ENCODE peak calls at places on chromosome 5, in seven cellular contexts. Y, A, L, F, O, U and W are unnamed samples.

GRCh38 chr5:68845121-68845520 is 248.7 kb upstream of the SLC30A5 start:
- DNase-seq in U (peak), L (no peak), A (peak), F (no peak), O (no peak), Y (no peak), W (no peak)

GRCh38 chr5:149371296-149371962 is 7.7 kb downstream of the IL17B start:
- DNase-seq in Y (peak), O (peak), F (peak), L (peak), U (no peak), A (peak), W (peak)

GRCh38 chr5:107766439-107766838 is 95.7 kb upstream of the EFNA5 start:
- DNase-seq in L (no peak), U (no peak), Y (no peak), O (no peak), F (no peak), A (no peak), W (no peak)

GRCh38 chr5:79511945-79512493 is 1.9 kb downstream of the HOMER1 start:
- DNase-seq in F (peak), Y (no peak), O (no peak), U (no peak), A (no peak), L (no peak), W (no peak)

GRCh38 chr5:60649288-60649917 is 50.6 kb downstream of the DEPDC1B start:
- DNase-seq in U (peak), O (no peak), Y (no peak), L (peak), F (peak), A (peak), W (peak)

GRCh38 chr5:6251579-6252102 is 126.7 kb downstream of the MED10 start:
- DNase-seq in Y (no peak), A (no peak), L (no peak), O (no peak), U (no peak), F (no peak), W (no peak)

GRCh38 chr5:139190125-139190524 is 8.0 kb downstream of the SIL1 start:
- DNase-seq in O (no peak), U (peak), A (no peak), Y (no peak), F (peak), L (no peak), W (no peak)

GRCh38 chr5:170783498-170784247 is at the start of gene GABRP:
- DNase-seq in L (no peak), O (no peak), Y (no peak), U (no peak), F (no peak), A (no peak), W (no peak)

GRCh38 chr5:140801494-140801841 is 611 bp downstream of the PCDHA3 start:
- DNase-seq in U (no peak), F (no peak), O (no peak), Y (no peak), L (peak), A (no peak), W (no peak)

GRCh38 chr5:149775785-149776184 is 45.7 kb downstream of the PPARGC1B start:
- DNase-seq in U (no peak), A (peak), L (no peak), F (no peak), O (no peak), Y (no peak), W (peak)

GRCh38 chr5:14497276-14497675 is 84.3 kb upstream of the OTULINL start:
- DNase-seq in A (no peak), F (no peak), Y (no peak), O (no peak), U (no peak), L (no peak), W (no peak)

GRCh38 chr5:153780876-153781275 is 257.8 kb downstream of the FAM114A2 start:
- DNase-seq in U (no peak), F (no peak), A (no peak), L (no peak), O (no peak), Y (no peak), W (no peak)

GRCh38 chr5:107670028-107670926 is 460 bp downstream of the EFNA5 start:
- DNase-seq in O (no peak), U (peak), F (peak), A (peak), Y (no peak), L (peak), W (peak)

GRCh38 chr5:26259081-26259480 is 779.3 kb downstream of the CDH9 start:
- DNase-seq in U (no peak), Y (no peak), A (no peak), F (no peak), L (peak), O (no peak), W (no peak)

GRCh38 chr5:143682221-143682620 is 129.7 kb upstream of the HMHB1 start:
- DNase-seq in O (no peak), L (no peak), Y (no peak), F (peak), U (no peak), A (no peak), W (no peak)

GRCh38 chr5:123344819-123345426 is 78.3 kb downstream of the CEP120 start:
- DNase-seq in A (peak), F (peak), U (peak), L (peak), Y (no peak), O (no peak), W (peak)

GRCh38 chr5:93579561-93580386 is 1.2 kb downstream of the NR2F1-AS1 start:
- DNase-seq in A (peak), F (peak), U (no peak), Y (no peak), O (no peak), L (no peak), W (peak)

GRCh38 chr5:15384581-15384980 is 115.4 kb upstream of the FBXL7 start:
- DNase-seq in U (no peak), A (no peak), Y (no peak), L (no peak), F (no peak), O (no peak), W (no peak)

GRCh38 chr5:56339732-56340131 is 106.6 kb upstream of the ANKRD55 start:
- DNase-seq in U (no peak), L (no peak), F (no peak), O (no peak), Y (no peak), A (peak), W (peak)

GRCh38 chr5:77262685-77263084 is 52.2 kb downstream of the PDE8B start:
- DNase-seq in U (no peak), F (no peak), Y (no peak), O (no peak), L (no peak), A (no peak), W (no peak)

GRCh38 chr5:103391659-103392058 is 133.1 kb downstream of the MACIR start:
- DNase-seq in A (no peak), Y (no peak), U (no peak), L (no peak), F (no peak), O (no peak), W (no peak)

GRCh38 chr5:125203039-125203438 is 456.6 kb upstream of the ZNF608 start:
- DNase-seq in U (no peak), F (no peak), A (no peak), L (no peak), Y (no peak), O (no peak), W (no peak)

GRCh38 chr5:8601831-8602354 is 732.9 kb downstream of the MTRR start:
- DNase-seq in F (no peak), U (peak), O (no peak), L (no peak), A (no peak), Y (no peak), W (peak)

GRCh38 chr5:7779019-7779662 is 71.8 kb downstream of the CFAP90 start:
- DNase-seq in L (no peak), O (no peak), F (no peak), A (no peak), U (no peak), Y (no peak), W (no peak)

GRCh38 chr5:175831507-175831906 is 39.9 kb upstream of the CPLX2 start:
- DNase-seq in L (no peak), U (no peak), O (no peak), F (no peak), A (no peak), Y (no peak), W (no peak)

GRCh38 chr5:61790678-61791077 is 458.6 kb downstream of the ZSWIM6 start:
- DNase-seq in F (no peak), A (peak), Y (no peak), L (no peak), U (no peak), O (no peak), W (peak)

GRCh38 chr5:133363807-133364587 is 248.3 kb downstream of the FSTL4 start:
- DNase-seq in F (no peak), A (no peak), L (no peak), O (no peak), U (no peak), Y (no peak), W (no peak)